ENCODE peak calls at places on chromosomes 13 and 19, in six cellular contexts. V, N, D, G, T and E are unnamed samples.

GRCh38 chr19:51324082-51324481 is 12.6 kb downstream of the IGLON5 start:
- DNase-seq in T (no peak), V (no peak), D (no peak), N (no peak), G (no peak), E (no peak)

GRCh38 chr19:17220207-17220758 is 5.1 kb downstream of the USE1 start:
- DNase-seq in V (no peak), T (no peak), D (no peak), G (peak; percentile 79), N (no peak), E (no peak)

GRCh38 chr19:18859676-18860301 is 28.0 kb downstream of the UPF1 start:
- DNase-seq in N (no peak), V (no peak), D (no peak), T (no peak), G (peak; percentile 56), E (no peak)

GRCh38 chr19:34786236-34786635 is 13.2 kb upstream of the ZNF599 start:
- DNase-seq in N (no peak), D (no peak), T (no peak), G (no peak), V (no peak), E (no peak)

GRCh38 chr19:13318190-13318589 is 168.0 kb downstream of the IER2 start:
- DNase-seq in N (no peak), G (no peak), T (no peak), D (no peak), V (no peak), E (no peak)

GRCh38 chr19:14440049-14440448 is 6.9 kb downstream of the PKN1 start:
- DNase-seq in T (peak; percentile 34), N (peak; percentile 93), D (no peak), V (peak; percentile 55), G (peak; percentile 68), E (peak; percentile 87)

GRCh38 chr13:45316210-45316799 is 24.7 kb downstream of the TPT1 start:
- DNase-seq in G (no peak), D (no peak), T (no peak), N (peak; percentile 39), V (no peak), E (no peak)

GRCh38 chr19:4523306-4524110 is 5.2 kb upstream of the PLIN4 start:
- DNase-seq in V (no peak), G (peak; percentile 65), T (peak; percentile 20), D (no peak), N (peak; percentile 84), E (peak; percentile 76)

GRCh38 chr13:67914535-67914934 is 684.4 kb upstream of the PCDH9 start:
- DNase-seq in G (no peak), D (no peak), V (no peak), N (no peak), T (no peak), E (no peak)

GRCh38 chr13:46582190-46582589 is 29.2 kb downstream of the LRCH1 start:
- DNase-seq in T (no peak), D (no peak), N (no peak), G (no peak), V (no peak), E (no peak)

GRCh38 chr13:31731923-31732322 is 7.4 kb upstream of the RXFP2 start:
- DNase-seq in D (no peak), T (no peak), G (no peak), N (no peak), V (no peak), E (no peak)
- TF ChIP-seq CTCF in D (no peak), T (no peak), G (no peak), N (no peak), V (no peak), E (no peak)

GRCh38 chr19:39199025-39199424 is 2.3 kb downstream of the NCCRP1 start:
- DNase-seq in N (no peak), D (no peak), T (peak; percentile 87), V (no peak), G (peak; percentile 79), E (no peak)

GRCh38 chr19:39196320-39196719 is 444 bp upstream of the NCCRP1 start:
- DNase-seq in D (no peak), V (no peak), N (no peak), G (no peak), T (no peak), E (no peak)

GRCh38 chr19:39196860-39197562 is at the start of gene NCCRP1:
- DNase-seq in G (no peak), D (no peak), T (no peak), V (no peak), N (no peak), E (peak; percentile 26)

GRCh38 chr19:39195755-39196154 is 1.0 kb upstream of the NCCRP1 start:
- DNase-seq in D (no peak), T (no peak), G (no peak), N (no peak), V (no peak), E (no peak)

GRCh38 chr19:39197808-39198207 is 1.0 kb downstream of the NCCRP1 start:
- DNase-seq in N (no peak), V (no peak), D (no peak), G (no peak), T (no peak), E (peak; percentile 17)
- TF ChIP-seq CTCF in N (peak; percentile 3), V (no peak), D (no peak), G (no peak), T (no peak), E (no peak)

DNA sequence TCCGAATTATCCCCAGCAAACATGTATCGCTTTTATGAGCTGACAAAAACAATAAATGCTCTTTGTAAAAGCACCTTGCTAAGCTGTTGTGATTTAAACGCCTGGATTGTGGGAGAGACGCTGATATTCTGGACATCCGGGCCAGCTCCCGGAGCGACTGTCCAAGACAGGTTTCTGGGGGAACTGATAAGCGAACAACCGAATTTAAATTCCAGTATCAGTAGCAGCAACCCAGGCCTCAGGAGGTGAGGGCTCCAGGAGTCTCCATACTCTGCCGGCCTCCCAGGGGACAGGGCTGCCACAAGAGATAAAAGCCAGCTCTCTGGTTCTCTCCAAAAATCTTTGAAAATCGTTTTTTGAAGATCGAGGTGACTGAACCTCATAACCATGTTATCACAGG is 50.3 kb upstream of the VSTM2B start:
- DNase-seq in V (no peak), D (no peak), T (no peak), N (no peak), G (no peak), E (no peak)
- TF ChIP-seq CTCF in V (no peak), D (no peak), T (no peak), N (no peak), G (no peak), E (no peak)

GRCh38 chr19:48487944-48488343 is 18.8 kb downstream of the CYTH2 start:
- DNase-seq in N (no peak), G (peak; percentile 95), D (peak; percentile 95), T (peak; percentile 91), V (no peak), E (no peak)

GRCh38 chr19:48491793-48492123 is 19.9 kb downstream of the LMTK3 start:
- DNase-seq in D (no peak), N (no peak), G (no peak), V (no peak), T (no peak), E (no peak)

GRCh38 chr19:48490980-48491792 is 20.4 kb downstream of the LMTK3 start:
- DNase-seq in N (peak; percentile 97), T (peak; percentile 57), D (peak; percentile 50), V (peak; percentile 47), G (peak; percentile 62), E (peak; percentile 96)

GRCh38 chr19:48487544-48487943 is 18.4 kb downstream of the CYTH2 start:
- DNase-seq in T (no peak), V (no peak), G (no peak), N (no peak), D (no peak), E (no peak)

DNA sequence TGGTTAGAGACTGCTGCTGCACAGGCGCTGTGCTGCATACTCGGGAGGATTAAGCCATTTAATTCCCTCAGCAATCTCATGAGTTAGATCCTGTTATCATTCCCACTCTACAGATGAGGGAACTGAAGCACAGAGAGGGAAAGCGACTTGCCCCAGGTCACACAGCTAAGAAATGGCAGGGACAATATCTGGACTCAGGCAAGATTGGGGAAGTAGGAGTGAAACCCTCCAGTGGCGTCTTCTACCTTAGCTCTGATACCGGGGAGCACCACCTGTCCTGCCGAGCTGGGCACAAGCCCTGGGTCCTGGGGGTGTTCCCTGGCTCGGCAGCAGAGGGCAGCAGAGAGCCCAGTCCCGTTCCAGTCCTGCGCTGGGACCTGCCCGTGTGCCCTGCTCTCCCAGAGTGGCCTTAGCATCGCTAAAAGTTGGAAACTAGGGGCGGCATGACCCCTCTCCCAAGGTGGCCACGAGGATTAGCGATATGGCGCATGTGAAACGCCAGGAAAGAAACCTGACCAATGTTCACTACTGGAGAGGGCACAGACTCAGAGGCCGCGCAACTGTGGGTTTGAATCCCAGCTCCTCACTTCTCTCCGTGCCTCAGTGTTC is 20.5 kb downstream of the CYTH2 start:
- DNase-seq in D (no peak), N (peak; percentile 90), G (peak; percentile 86), V (peak; percentile 65), T (peak; percentile 76), E (peak; percentile 91)
- TF ChIP-seq CTCF in D (peak; percentile 91), N (peak; percentile 95), G (peak; percentile 96), V (peak; percentile 88), T (peak; percentile 96), E (peak; percentile 90)

GRCh38 chr19:9856609-9857008 is 21.5 kb downstream of the PIN1 start:
- DNase-seq in N (no peak), G (no peak), V (no peak), D (no peak), T (no peak), E (no peak)
- TF ChIP-seq CTCF in N (no peak), G (no peak), V (no peak), D (no peak), T (no peak), E (no peak)

DNA sequence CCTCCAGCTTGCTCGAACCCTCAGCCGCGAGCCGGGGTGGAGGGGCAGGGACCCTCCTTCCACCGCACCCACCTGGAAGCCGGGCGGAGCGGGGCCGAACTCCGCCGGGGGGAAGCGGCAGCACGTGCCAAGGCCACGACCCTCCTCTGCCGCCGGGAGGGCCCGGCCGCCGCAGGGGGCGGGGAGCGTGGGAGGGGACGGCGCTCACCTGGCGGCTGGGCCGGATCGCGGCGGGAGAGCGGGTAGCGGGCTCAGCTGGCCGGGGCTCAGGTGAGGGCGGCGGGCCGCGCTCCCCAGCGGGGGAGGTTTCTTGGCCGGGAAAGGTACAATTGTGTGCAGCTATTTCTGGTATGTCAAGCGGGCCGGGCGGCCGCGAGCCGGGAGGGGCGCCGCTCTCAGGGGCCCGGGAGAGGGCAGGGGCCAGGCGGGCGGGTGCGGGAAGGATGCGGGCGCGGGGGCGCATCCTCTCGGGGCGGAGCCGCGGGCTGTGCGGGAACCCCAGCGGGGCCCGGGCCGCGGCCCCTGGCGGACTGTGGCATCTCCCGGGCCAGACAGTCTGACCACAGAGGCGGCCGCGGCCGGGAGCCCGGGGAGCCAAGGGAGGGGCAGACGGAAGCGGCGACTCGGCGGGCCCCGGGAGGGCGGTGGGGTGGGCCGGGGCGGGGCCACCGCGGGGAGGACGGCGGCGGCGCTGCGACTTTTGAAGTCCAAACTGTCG is at the start of gene LMO7:
- DNase-seq in G (peak; percentile 57), N (peak; percentile 89), T (peak; percentile 85), D (peak; percentile 64), V (no peak), E (peak; percentile 84)
- TF ChIP-seq CTCF in G (no peak), N (no peak), T (peak; percentile 8), D (no peak), V (no peak), E (no peak)

GRCh38 chr19:1468274-1469199 is 10.5 kb downstream of the C19orf25 start:
- DNase-seq in G (no peak), T (no peak), N (peak; percentile 79), D (no peak), V (no peak), E (no peak)
- TF ChIP-seq CTCF in G (no peak), T (no peak), N (no peak), D (no peak), V (no peak), E (peak; percentile 31)